ENCODE peak calls at places on chromosomes 6 and 20, in five cellular contexts. J, T, W, E and O are unnamed samples.

GRCh38 chr6:129402244-129402643 is 307.7 kb downstream of the ARHGAP18 start:
- DNase-seq in T (no peak), J (no peak), E (peak; percentile 3), W (no peak), O (no peak)

GRCh38 chr6:4346659-4347333 is 211.4 kb upstream of the ECI2 start:
- DNase-seq in J (no peak), T (no peak), W (no peak), E (no peak), O (no peak)

GRCh38 chr6:105594821-105595220 is 191.9 kb upstream of the PREP start:
- DNase-seq in E (no peak), T (peak; percentile 58), W (no peak), J (no peak), O (no peak)

GRCh38 chr20:57384486-57384885 is 6.7 kb upstream of the RBM38 start:
- DNase-seq in T (no peak), J (no peak), E (no peak), W (no peak), O (no peak)

GRCh38 chr6:128655978-128656498 is 135.6 kb upstream of the PTPRK start:
- DNase-seq in W (peak; percentile 69), T (peak; percentile 49), J (no peak), E (peak; percentile 68), O (peak; percentile 61)

GRCh38 chr6:74932214-74932923 is 273.5 kb downstream of the COL12A1 start:
- DNase-seq in J (no peak), W (no peak), E (no peak), T (no peak), O (no peak)

GRCh38 chr20:1857403-1857941 is 37.7 kb upstream of the SIRPA start:
- DNase-seq in W (no peak), T (no peak), J (no peak), E (no peak), O (no peak)

GRCh38 chr6:7058250-7058923 is 49.4 kb upstream of the RREB1 start:
- DNase-seq in W (peak; percentile 51), J (no peak), T (peak; percentile 86), E (peak; percentile 49), O (peak; percentile 96)

GRCh38 chr6:133698272-133698671 is 190.6 kb upstream of the TCF21 start:
- DNase-seq in W (no peak), T (no peak), E (no peak), J (no peak), O (no peak)

GRCh38 chr20:44618318-44618731 is 33.2 kb downstream of the ADA start:
- DNase-seq in T (no peak), E (no peak), W (no peak), J (peak; percentile 41), O (no peak)

GRCh38 chr6:163878656-163879055 is 464.1 kb downstream of the QKI start:
- DNase-seq in W (no peak), E (no peak), J (no peak), T (no peak), O (no peak)

GRCh38 chr6:155201461-155202226 is 62.2 kb upstream of the CLDN20 start:
- DNase-seq in W (peak; percentile 94), T (peak; percentile 54), J (no peak), E (peak; percentile 19), O (peak; percentile 65)

GRCh38 chr6:168149015-168149414 is 70.0 kb upstream of the FRMD1 start:
- DNase-seq in E (no peak), W (no peak), T (no peak), J (no peak), O (no peak)

GRCh38 chr20:57782631-57783041 is 72.8 kb upstream of the PMEPA1 start:
- DNase-seq in W (no peak), E (no peak), T (no peak), J (no peak), O (no peak)

GRCh38 chr6:73769976-73770375 is 74.0 kb downstream of the CD109 start:
- DNase-seq in E (no peak), W (no peak), J (no peak), T (no peak), O (no peak)

GRCh38 chr6:108157234-108157971 is 8.4 kb upstream of the NR2E1 start:
- DNase-seq in T (no peak), J (no peak), W (no peak), E (no peak), O (no peak)

GRCh38 chr6:154292855-154293519 is 63.6 kb downstream of the IPCEF1 start:
- DNase-seq in J (no peak), W (peak; percentile 76), T (peak; percentile 42), E (peak; percentile 42), O (no peak)

GRCh38 chr6:1068068-1068467 is 243.8 kb upstream of the FOXQ1 start:
- DNase-seq in T (no peak), J (no peak), W (peak; percentile 95), E (no peak), O (no peak)

GRCh38 chr6:1481326-1481725 is 92.0 kb downstream of the FOXF2 start:
- DNase-seq in J (no peak), T (peak; percentile 73), W (peak; percentile 60), E (no peak), O (no peak)